ENCODE peak calls at places on chromosomes 1 and 21, in eight cellular contexts. S is GM23338, B is body of pancreas, D is gastrocnemius medialis, Q is adrenal gland, T is PC-9, R is transverse colon, F is suprapubic skin. W is an unnamed sample.

GRCh38 chr21:44601596-44602473 is 1.4 kb downstream of the KRTAP10-7 start:
- DNase-seq in S (no peak), B (no peak), D (no peak), Q (no peak), T (no peak), R (no peak), F (no peak), W (no peak)

GRCh38 chr1:208135354-208135753 is 108.8 kb downstream of the PLXNA2 start:
- DNase-seq in S (no peak), B (no peak), D (peak; percentile 52), Q (no peak), T (peak; percentile 68), R (no peak), F (no peak), W (peak; percentile 54)

GRCh38 chr1:227798078-227798802 is 17.2 kb upstream of the PRSS38 start:
- DNase-seq in S (no peak), B (no peak), D (no peak), Q (no peak), T (no peak), R (no peak), F (peak; percentile 41), W (no peak)

GRCh38 chr1:181126871-181127587 is 38.5 kb downstream of the IER5 start:
- DNase-seq in S (no peak), B (no peak), D (no peak), Q (no peak), T (peak; percentile 89), R (peak; percentile 44), F (no peak), W (no peak)

GRCh38 chr1:8083739-8084484 is 57.8 kb upstream of the ERRFI1 start:
- DNase-seq in S (no peak), B (peak; percentile 21), D (no peak), Q (no peak), T (no peak), R (no peak), F (no peak), W (peak; percentile 75)

GRCh38 chr1:215568287-215568692 is 1.2 kb downstream of the KCTD3 start:
- DNase-seq in S (no peak), B (peak; percentile 27), D (no peak), Q (no peak), T (no peak), R (no peak), F (no peak), W (peak; percentile 70)

GRCh38 chr1:150560986-150561829 is 12.0 kb downstream of the ADAMTSL4 start:
- DNase-seq in S (peak; percentile 97), B (peak; percentile 98), D (peak; percentile 98), Q (peak; percentile 94), T (peak; percentile 94), R (peak; percentile 96), F (peak; percentile 97), W (peak; percentile 99)

GRCh38 chr1:223726380-223727001 is 14.2 kb downstream of the CAPN2 start:
- DNase-seq in S (peak; percentile 87), B (peak; percentile 78), D (peak; percentile 51), Q (peak; percentile 75), T (peak; percentile 79), R (peak; percentile 61), F (peak; percentile 89), W (peak; percentile 95)

GRCh38 chr1:208178091-208178529 is 66.1 kb downstream of the PLXNA2 start:
- DNase-seq in S (no peak), B (peak; percentile 65), D (no peak), Q (no peak), T (peak; percentile 76), R (peak; percentile 55), F (no peak), W (no peak)

GRCh38 chr1:151966061-151966460 is 27.6 kb downstream of the S100A10 start:
- DNase-seq in S (no peak), B (no peak), D (no peak), Q (no peak), T (no peak), R (no peak), F (no peak), W (no peak)

GRCh38 chr1:226634156-226634588 is 85.6 kb downstream of the STUM start:
- DNase-seq in S (peak; percentile 85), B (peak; percentile 77), D (peak; percentile 75), Q (peak; percentile 78), T (no peak), R (peak; percentile 84), F (peak; percentile 82), W (peak; percentile 70)

GRCh38 chr1:5721634-5722215 is 270.5 kb downstream of the NPHP4 start:
- DNase-seq in S (no peak), B (no peak), D (no peak), Q (no peak), T (no peak), R (no peak), F (no peak), W (no peak)

GRCh38 chr21:33374080-33374873 is 28.9 kb upstream of the IFNGR2 start:
- DNase-seq in S (peak; percentile 68), B (peak; percentile 61), D (no peak), Q (peak; percentile 58), T (peak; percentile 98), R (peak; percentile 70), F (peak; percentile 44), W (peak; percentile 81)

GRCh38 chr1:33149453-33150190 is 32.2 kb downstream of the TRIM62 start:
- DNase-seq in S (no peak), B (no peak), D (no peak), Q (no peak), T (peak; percentile 95), R (peak; percentile 41), F (no peak), W (no peak)

GRCh38 chr1:245363821-245364220 is 209.0 kb downstream of the KIF26B start:
- DNase-seq in S (no peak), B (no peak), D (no peak), Q (no peak), T (no peak), R (no peak), F (no peak), W (no peak)

GRCh38 chr1:23588749-23589505 is 29.6 kb upstream of the ID3 start:
- DNase-seq in S (no peak), B (no peak), D (no peak), Q (no peak), T (no peak), R (no peak), F (no peak), W (no peak)

GRCh38 chr21:44046734-44047133 is 34.6 kb downstream of the TRAPPC10 start:
- DNase-seq in S (no peak), B (no peak), D (no peak), Q (no peak), T (no peak), R (no peak), F (no peak), W (no peak)

GRCh38 chr1:65230741-65231439 is 78.5 kb upstream of the DNAJC6 start:
- DNase-seq in S (no peak), B (no peak), D (no peak), Q (no peak), T (no peak), R (no peak), F (no peak), W (peak; percentile 52)
- TF ChIP-seq CTCF in S (no peak), B (no peak), D (no peak), Q (no peak), T (no peak), R (no peak), F (no peak), W (no peak)

DNA sequence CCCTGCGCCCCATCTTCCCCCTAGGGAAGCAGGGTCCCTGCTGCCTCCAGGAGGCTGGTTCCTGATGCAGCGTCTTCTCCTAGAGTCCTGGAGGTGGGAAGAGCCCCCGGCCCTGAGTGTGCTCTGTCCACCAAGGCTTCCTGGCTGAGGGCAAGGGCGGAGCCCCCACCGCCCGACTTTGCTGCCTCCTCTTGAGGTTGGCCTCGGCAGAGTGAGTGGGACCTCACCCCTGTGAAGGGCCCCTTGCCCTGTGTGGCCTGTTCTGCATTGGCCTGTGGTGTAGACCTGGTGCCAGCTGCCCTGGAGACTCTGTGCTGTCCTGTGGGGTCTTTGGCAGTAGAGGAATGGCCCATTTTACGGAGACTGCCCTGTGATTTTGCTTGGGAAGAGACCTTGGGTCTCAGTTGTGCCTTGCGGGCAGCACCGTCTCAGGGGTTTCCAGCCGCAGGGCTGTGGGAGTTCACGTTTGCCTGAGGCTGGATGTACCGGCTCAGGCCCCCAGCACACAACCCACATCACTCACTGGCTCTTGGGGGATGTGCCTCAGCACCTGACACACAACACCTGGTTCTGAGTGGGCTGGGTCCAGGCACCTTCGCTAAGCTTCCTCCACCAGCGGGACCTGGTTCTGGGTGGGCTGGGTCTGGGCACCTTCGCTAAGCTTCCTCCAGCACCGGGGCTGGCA is 73.6 kb downstream of the SKI start:
- DNase-seq in S (no peak), B (no peak), D (no peak), Q (no peak), T (no peak), R (no peak), F (no peak), W (no peak)
- H3K4me3 ChIP-seq in S (no peak overlapping the region), B (no peak overlapping the region), D (no peak overlapping the region), Q (no peak overlapping the region), T (no peak overlapping the region), R (no peak overlapping the region), F (peak overlapping the region; percentile 36), W (no peak overlapping the region)

GRCh38 chr1:30724175-30724574 is 790 bp upstream of the MATN1 start:
- DNase-seq in S (peak; percentile 35), B (no peak), D (no peak), Q (no peak), T (no peak), R (no peak), F (no peak), W (no peak)
- TF ChIP-seq CTCF in S (peak; percentile 43), B (no peak), D (no peak), Q (no peak), T (no peak), R (no peak), F (no peak), W (peak; percentile 28)

GRCh38 chr1:224745924-224746323 is 129.8 kb downstream of the CNIH3 start:
- DNase-seq in S (no peak), B (no peak), D (no peak), Q (no peak), T (no peak), R (no peak), F (no peak), W (no peak)
- H3K4me3 ChIP-seq in S (no peak overlapping the region), B (no peak overlapping the region), D (no peak overlapping the region), Q (no peak overlapping the region), T (no peak overlapping the region), R (no peak overlapping the region), F (no peak overlapping the region), W (no peak overlapping the region)

DNA sequence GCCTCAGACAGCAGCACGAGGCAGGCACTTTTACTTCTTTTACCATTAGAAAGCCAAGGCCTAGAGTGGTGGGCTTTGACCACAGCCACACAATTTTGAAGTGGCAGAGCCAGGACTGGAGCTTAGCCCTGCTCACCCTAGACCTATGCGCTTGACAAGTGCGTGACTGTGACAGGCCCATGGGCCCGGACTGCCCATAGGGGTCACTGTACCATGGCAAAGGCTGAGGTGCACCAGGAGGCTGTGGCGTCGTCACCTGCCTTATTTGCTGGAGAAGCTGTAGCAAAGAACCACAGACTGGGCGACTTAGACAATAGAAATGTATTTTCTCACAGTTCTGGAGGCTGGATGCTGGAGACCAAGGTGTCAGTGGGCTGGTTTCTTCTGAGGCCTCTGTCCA is 2.6 kb upstream of the TMEM82 start:
- DNase-seq in S (peak; percentile 50), B (no peak), D (peak; percentile 30), Q (no peak), T (no peak), R (no peak), F (no peak), W (no peak)
- TF ChIP-seq CTCF in S (peak; percentile 65), B (no peak), D (peak; percentile 22), Q (no peak), T (peak; percentile 13), R (no peak), F (no peak), W (peak; percentile 17)

W was measured in fibroblast of pulmonary artery.